ENCODE peak calls at places on chromosomes 5 and 9, in seven cellular contexts. M is activated T-cell treated with anti-CD3 and anti-CD28 coated beads for 1 hour, C is iris pigment epithelial cell, D is sciatic nerve, U is neural crest cell, T is SW 1271, K is DMS 273 treated with DMSO at 0.1 percent for 48 hours. O is an unnamed sample.

GRCh38 chr9:123283048-123283408 is 14.6 kb upstream of the STRBP start:
- DNase-seq in C (no peak), D (no peak), T (no peak), K (no peak), U (no peak), M (no peak), O (no peak)

GRCh38 chr5:41524174-41524573 is 13.8 kb upstream of the PLCXD3 start:
- DNase-seq in K (no peak), D (no peak), U (no peak), T (no peak), C (peak), M (no peak), O (no peak)

GRCh38 chr5:156329197-156329611 is 2.2 kb downstream of the SGCD start:
- DNase-seq in M (no peak), U (no peak), T (no peak), D (no peak), K (no peak), C (no peak), O (no peak)

GRCh38 chr5:43729846-43730478 is 127.0 kb downstream of the NNT start:
- DNase-seq in C (peak), U (no peak), M (no peak), T (peak), K (no peak), D (no peak), O (no peak)

GRCh38 chr5:134086943-134087305 is 27.6 kb upstream of the TCF7 start:
- DNase-seq in M (peak), T (no peak), U (no peak), D (no peak), K (no peak), C (no peak), O (no peak)

GRCh38 chr9:132647355-132647754 is 22.4 kb downstream of the DDX31 start:
- DNase-seq in D (no peak), T (no peak), M (no peak), C (peak), K (no peak), U (no peak), O (no peak)

GRCh38 chr9:136009516-136009915 is 48.3 kb upstream of the UBAC1 start:
- DNase-seq in U (no peak), M (no peak), K (no peak), D (no peak), T (no peak), C (no peak), O (no peak)

GRCh38 chr5:5316333-5316732 is 106.1 kb upstream of the ICE1 start:
- DNase-seq in M (no peak), C (peak), U (no peak), K (no peak), T (no peak), D (no peak), O (no peak)

GRCh38 chr5:72854419-72854818 is 38.0 kb downstream of the TNPO1 start:
- DNase-seq in C (no peak), M (no peak), K (no peak), T (no peak), U (no peak), D (no peak), O (no peak)

GRCh38 chr5:180818275-180818674 is 15.7 kb upstream of the MGAT1 start:
- DNase-seq in U (no peak), M (no peak), C (no peak), K (no peak), D (no peak), T (no peak), O (no peak)

GRCh38 chr9:93674580-93675335 is 98.4 kb downstream of the PHF2 start:
- DNase-seq in U (no peak), K (no peak), D (peak), M (no peak), T (no peak), C (no peak), O (no peak)

GRCh38 chr5:100595812-100596173 is 60.6 kb downstream of the FAM174A start:
- DNase-seq in U (no peak), K (no peak), C (no peak), T (no peak), D (no peak), M (no peak), O (no peak)

GRCh38 chr5:121910036-121910435 is 51.7 kb upstream of the SRFBP1 start:
- DNase-seq in U (no peak), D (no peak), C (no peak), T (no peak), K (no peak), M (no peak), O (no peak)

GRCh38 chr5:91136271-91136670 is 246.8 kb downstream of the ARRDC3 start:
- DNase-seq in C (peak), K (no peak), T (peak), M (no peak), D (no peak), U (no peak), O (no peak)

GRCh38 chr5:162931501-162931900 is 505.9 kb upstream of the CCNG1 start:
- DNase-seq in D (no peak), T (no peak), K (no peak), M (no peak), C (no peak), U (no peak), O (no peak)

GRCh38 chr9:89483592-89484474 is 14.1 kb downstream of the SEMA4D start:
- DNase-seq in M (peak), C (no peak), T (no peak), D (no peak), U (no peak), K (no peak), O (peak)

GRCh38 chr9:93824386-93825294 is 130.5 kb downstream of the BARX1 start:
- DNase-seq in D (no peak), C (no peak), K (no peak), T (no peak), M (no peak), U (no peak), O (no peak)

GRCh38 chr9:111195779-111196178 is 134.2 kb downstream of the OR2K2 start:
- DNase-seq in D (no peak), C (no peak), U (no peak), M (no peak), T (no peak), K (no peak), O (no peak)

GRCh38 chr5:56711191-56711590 is 104.2 kb upstream of the MAP3K1 start:
- DNase-seq in K (no peak), U (no peak), T (no peak), C (peak), M (no peak), D (no peak), O (no peak)

GRCh38 chr9:97632406-97632991 is 669 bp downstream of the TSTD2 start:
- DNase-seq in T (peak), K (peak), M (no peak), D (peak), C (peak), U (peak), O (no peak)

GRCh38 chr5:50667079-50667652 is 729 bp downstream of the PARP8 start:
- DNase-seq in C (peak), M (peak), T (peak), D (peak), U (peak), K (no peak), O (no peak)

GRCh38 chr9:108072740-108073139 is 583.2 kb upstream of the KLF4 start:
- DNase-seq in U (no peak), K (no peak), C (no peak), M (no peak), D (no peak), T (no peak), O (no peak)

GRCh38 chr9:136429683-136430590 is 9.7 kb downstream of the INPP5E start:
- DNase-seq in D (no peak), T (no peak), M (no peak), K (no peak), C (no peak), U (no peak), O (no peak)

GRCh38 chr5:10401499-10401898 is 40.2 kb upstream of the ROPN1L start:
- DNase-seq in U (no peak), T (no peak), K (no peak), M (no peak), D (no peak), C (no peak), O (no peak)

GRCh38 chr9:90129446-90129845 is 513.2 kb downstream of the DIRAS2 start:
- DNase-seq in D (no peak), K (no peak), U (no peak), M (no peak), C (no peak), T (no peak), O (no peak)

GRCh38 chr5:71884926-71885325 is 165.9 kb downstream of the CARTPT start:
- DNase-seq in C (no peak), M (no peak), K (no peak), D (no peak), U (no peak), T (no peak), O (no peak)

GRCh38 chr9:14563902-14564578 is 129.2 kb downstream of the ZDHHC21 start:
- DNase-seq in T (no peak), C (no peak), D (no peak), M (no peak), K (no peak), U (no peak), O (no peak)

O was measured in memory B cell.